ENCODE peak calls at places on chromosomes 13 and 19, in six cellular contexts. Z is Right ventricle myocardium superior; G is Panc1; D is NCI-H2081; W is mesendoderm; K is activated CD8-positive, alpha-beta memory T cell treated with anti-CD3 and anti-CD28 coated beads, Interleukin-2, amount 10 ng/mL, durations not matched to agents 7 days and 5 days. L is an unnamed sample.

GRCh38 chr13:30256713-30257432 is 50.5 kb downstream of the KATNAL1 start:
- DNase-seq in Z (no peak), W (peak), G (no peak), K (no peak), D (no peak), L (no peak)

GRCh38 chr13:113636266-113636963 is 21.6 kb downstream of the ATP4B start:
- DNase-seq in K (no peak), W (no peak), Z (no peak), G (no peak), D (no peak), L (no peak)

GRCh38 chr13:23488442-23488841 is 54.9 kb upstream of the SACS start:
- DNase-seq in K (no peak), G (no peak), D (peak), W (peak), Z (no peak), L (no peak)

GRCh38 chr19:1440418-1440801 is 2.2 kb downstream of the RPS15 start:
- DNase-seq in G (no peak), D (no peak), W (no peak), K (no peak), Z (no peak), L (no peak)

GRCh38 chr13:79457948-79458347 is 23.0 kb upstream of the NDFIP2 start:
- DNase-seq in K (no peak), W (peak), Z (no peak), D (no peak), G (no peak), L (no peak)

GRCh38 chr19:18208098-18208951 is 4.5 kb upstream of the RAB3A start:
- DNase-seq in K (peak), Z (no peak), W (no peak), G (no peak), D (no peak), L (no peak)

GRCh38 chr19:46211201-46211881 is 18.2 kb upstream of the IGFL1 start:
- DNase-seq in G (no peak), W (peak), D (no peak), Z (no peak), K (no peak), L (no peak)

GRCh38 chr19:33204136-33204973 is 10.2 kb downstream of the LRP3 start:
- DNase-seq in G (no peak), W (no peak), Z (peak), K (no peak), D (no peak), L (no peak)

GRCh38 chr13:28327761-28328607 is 166.9 kb downstream of the FLT1 start:
- DNase-seq in W (peak), G (no peak), Z (no peak), K (no peak), D (no peak), L (no peak)

GRCh38 chr19:47446534-47447469 is 24.9 kb downstream of the SLC8A2 start:
- DNase-seq in K (peak), W (peak), Z (no peak), D (no peak), G (no peak), L (no peak)

GRCh38 chr13:113112893-113113845 is 7.6 kb downstream of the F7 start:
- DNase-seq in Z (no peak), G (no peak), D (no peak), K (no peak), W (no peak), L (no peak)

GRCh38 chr13:108383676-108384075 is 114.2 kb downstream of the TNFSF13B start:
- DNase-seq in D (no peak), W (no peak), K (no peak), Z (no peak), G (no peak), L (peak)

GRCh38 chr19:40776966-40777794 is 867 bp upstream of the RAB4B start:
- DNase-seq in Z (peak), K (peak), G (peak), W (peak), D (peak), L (peak)

GRCh38 chr19:58350001-58350801 is 3.1 kb downstream of the A1BG start:
- DNase-seq in G (no peak), W (no peak), Z (peak), K (no peak), D (no peak), L (no peak)

GRCh38 chr19:5225486-5226345 is 114.9 kb downstream of the PTPRS start:
- DNase-seq in D (no peak), W (peak), K (no peak), G (no peak), Z (no peak), L (no peak)

GRCh38 chr19:50311723-50312635 is 17.2 kb downstream of the KCNC3 start:
- DNase-seq in G (no peak), W (peak), Z (no peak), K (no peak), D (no peak), L (no peak)

GRCh38 chr13:109381546-109382180 is 404.7 kb downstream of the IRS2 start:
- DNase-seq in Z (no peak), W (no peak), G (no peak), K (no peak), D (no peak), L (peak)

GRCh38 chr19:43229315-43229714 is 23.9 kb upstream of the PSG4 start:
- DNase-seq in Z (no peak), D (no peak), K (no peak), W (peak), G (no peak), L (no peak)

GRCh38 chr13:77345150-77345780 is 18.4 kb upstream of the MYCBP2 start:
- DNase-seq in Z (no peak), G (no peak), K (no peak), W (no peak), D (peak), L (no peak)

L was measured in pons.